ENCODE peak calls at places on chromosomes 5 and 9, in five cellular contexts. X is Caco-2, U is neural progenitor cell, Y is AG04449, I is left ventricle myocardium inferior. J is an unnamed sample.

GRCh38 chr5:106171708-106172107 is 1499.0 kb downstream of the EFNA5 start:
- DNase-seq in X (no peak), U (no peak), Y (no peak), I (no peak), J (no peak)

GRCh38 chr9:123309611-123310010 is 41.2 kb upstream of the STRBP start:
- DNase-seq in X (no peak), U (no peak), Y (no peak), I (no peak), J (no peak)

GRCh38 chr5:95261369-95262175 is 23.3 kb downstream of the MCTP1 start:
- DNase-seq in X (peak), U (no peak), Y (no peak), I (no peak), J (no peak)

GRCh38 chr9:130952065-130952762 is 13.2 kb upstream of the FIBCD1 start:
- DNase-seq in X (no peak), U (no peak), Y (no peak), I (no peak), J (no peak)

GRCh38 chr9:26264709-26265601 is 586.7 kb upstream of the TUSC1 start:
- DNase-seq in X (no peak), U (no peak), Y (peak), I (no peak), J (no peak)

GRCh38 chr5:9197881-9198260 is 348.0 kb downstream of the SEMA5A start:
- DNase-seq in X (no peak), U (no peak), Y (no peak), I (no peak), J (no peak)

GRCh38 chr5:31449175-31449574 is 82.7 kb downstream of the DROSHA start:
- DNase-seq in X (no peak), U (no peak), Y (no peak), I (no peak), J (no peak)

GRCh38 chr9:92324451-92324850 is 699 bp downstream of the NOL8 start:
- DNase-seq in X (no peak), U (no peak), Y (no peak), I (no peak), J (no peak)

GRCh38 chr9:71637926-71638325 is 130.4 kb downstream of the CEMIP2 start:
- DNase-seq in X (no peak), U (no peak), Y (no peak), I (no peak), J (no peak)

GRCh38 chr5:115988002-115988401 is 25.7 kb downstream of the LVRN start:
- DNase-seq in X (no peak), U (no peak), Y (no peak), I (no peak), J (no peak)
- H3K4me3 ChIP-seq in X (no peak), U (no peak), Y (no peak), I (no peak), J (no peak)

GRCh38 chr5:76547891-76548524 is 75.2 kb downstream of the F2RL2 start:
- DNase-seq in X (no peak), U (no peak), Y (no peak), I (no peak), J (no peak)
- H3K4me3 ChIP-seq in X (no peak), U (no peak), Y (no peak), I (no peak), J (no peak)

GRCh38 chr5:6634327-6634713 is 1.1 kb downstream of the SRD5A1 start:
- DNase-seq in X (no peak), U (peak), Y (no peak), I (no peak), J (no peak)
- H3K4me3 ChIP-seq in X (peak), U (peak), Y (peak), I (peak), J (peak)

GRCh38 chr9:38016375-38017120 is 52.5 kb downstream of the SHB start:
- DNase-seq in X (no peak), U (no peak), Y (no peak), I (no peak), J (no peak)
- H3K4me3 ChIP-seq in X (no peak), U (no peak), Y (no peak), I (no peak), J (no peak)

GRCh38 chr5:79464278-79464677 is 49.7 kb downstream of the HOMER1 start:
- DNase-seq in X (no peak), U (no peak), Y (no peak), I (no peak), J (no peak)
- H3K4me3 ChIP-seq in X (no peak), U (no peak), Y (no peak), I (no peak), J (no peak)

GRCh38 chr5:142128675-142129208 is 20.2 kb downstream of the NDFIP1 start:
- DNase-seq in X (no peak), U (no peak), Y (no peak), I (no peak), J (no peak)
- H3K4me3 ChIP-seq in X (no peak), U (no peak), Y (no peak), I (no peak), J (no peak)

DNA sequence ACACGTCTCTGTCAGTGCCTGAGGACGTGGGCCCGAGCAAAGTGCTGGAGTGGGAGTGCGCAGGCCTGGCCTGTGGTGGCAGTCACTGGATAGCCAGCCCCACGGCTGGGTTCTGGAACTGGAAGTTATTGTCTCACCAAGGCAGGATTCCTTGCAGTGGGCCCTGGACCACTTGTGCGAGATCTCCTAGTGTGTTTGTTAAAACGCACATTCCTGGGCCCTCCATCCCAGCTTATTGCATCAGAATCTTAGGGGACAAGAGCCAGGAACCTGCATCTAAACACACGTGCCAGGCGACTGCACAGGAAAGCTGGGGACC is 26.9 kb downstream of the PTPA start:
- DNase-seq in X (no peak), U (no peak), Y (no peak), I (no peak), J (no peak)
- H3K4me3 ChIP-seq in X (no peak), U (no peak), Y (no peak), I (peak), J (no peak)

GRCh38 chr5:11064763-11065450 is 303.9 kb upstream of the DAP start:
- DNase-seq in X (no peak), U (no peak), Y (no peak), I (no peak), J (no peak)
- H3K4me3 ChIP-seq in X (no peak), U (no peak), Y (no peak), I (no peak), J (no peak)

GRCh38 chr5:126868338-126868737 is 91.4 kb downstream of the LMNB1 start:
- DNase-seq in X (no peak), U (no peak), Y (no peak), I (no peak), J (no peak)

GRCh38 chr5:126866837-126867236 is 89.9 kb downstream of the LMNB1 start:
- DNase-seq in X (no peak), U (no peak), Y (no peak), I (no peak), J (no peak)

GRCh38 chr5:126867237-126867636 is 90.3 kb downstream of the LMNB1 start:
- DNase-seq in X (no peak), U (no peak), Y (no peak), I (no peak), J (no peak)

GRCh38 chr5:126871441-126871840 is 94.5 kb downstream of the LMNB1 start:
- DNase-seq in X (no peak), U (no peak), Y (no peak), I (no peak), J (no peak)

GRCh38 chr5:126868961-126869451 is 92.1 kb downstream of the LMNB1 start:
- DNase-seq in X (no peak), U (peak), Y (no peak), I (no peak), J (no peak)
- H3K4me3 ChIP-seq in X (no peak), U (peak), Y (peak), I (peak), J (no peak)